ENCODE peak calls at places on chromosomes 7 and 10, in seven cellular contexts. N, W, R, K, I, X and M are unnamed samples.

GRCh38 chr10:132396495-132397035 is 435 bp upstream of the PWWP2B start:
- DNase-seq in W (peak), I (peak), X (no peak), K (no peak), R (no peak), N (no peak), M (no peak)

GRCh38 chr10:4109469-4109868 is 324.5 kb upstream of the KLF6 start:
- DNase-seq in K (no peak), W (peak), N (no peak), I (no peak), X (no peak), R (no peak), M (no peak)

GRCh38 chr10:121774813-121775212 is 153.0 kb downstream of the ATE1 start:
- DNase-seq in N (no peak), I (no peak), K (no peak), X (no peak), R (no peak), W (peak), M (no peak)

GRCh38 chr7:20895563-20895962 is 108.9 kb upstream of the SP8 start:
- DNase-seq in W (no peak), I (no peak), R (no peak), K (no peak), N (no peak), X (no peak), M (no peak)

GRCh38 chr10:3887885-3888476 is 103.0 kb upstream of the KLF6 start:
- DNase-seq in R (peak), W (peak), K (no peak), X (peak), I (peak), N (no peak), M (no peak)

GRCh38 chr10:48773580-48773979 is 88.9 kb downstream of the WDFY4 start:
- DNase-seq in W (no peak), X (no peak), I (no peak), N (no peak), R (no peak), K (no peak), M (no peak)

GRCh38 chr10:22148956-22149355 is 68.9 kb downstream of the EBLN1 start:
- DNase-seq in N (no peak), K (no peak), I (no peak), R (no peak), X (no peak), W (peak), M (no peak)

GRCh38 chr10:62817120-62817762 is 1.1 kb upstream of the EGR2 start:
- DNase-seq in N (no peak), W (peak), I (peak), R (peak), X (peak), K (no peak), M (peak)

GRCh38 chr10:32049113-32049512 is 7.1 kb downstream of the KIF5B start:
- DNase-seq in X (no peak), K (no peak), W (peak), I (no peak), N (no peak), R (no peak), M (no peak)

GRCh38 chr7:87312215-87312865 is 33.1 kb upstream of the CROT start:
- DNase-seq in W (peak), R (no peak), K (peak), N (no peak), X (no peak), I (peak), M (no peak)

GRCh38 chr10:127431525-127431924 is 117.6 kb upstream of the NPS start:
- DNase-seq in K (no peak), X (no peak), I (no peak), W (no peak), R (no peak), N (no peak), M (no peak)
- TF ChIP-seq CTCF in K (no peak), X (no peak), I (no peak), W (no peak), R (no peak), N (no peak), M (no peak)

GRCh38 chr10:87622290-87623004 is 37.2 kb upstream of the PAPSS2 start:
- DNase-seq in I (no peak), W (no peak), K (no peak), R (no peak), N (no peak), X (no peak), M (no peak)
- TF ChIP-seq CTCF in I (no peak), W (no peak), K (no peak), R (no peak), N (no peak), X (peak), M (no peak)

DNA sequence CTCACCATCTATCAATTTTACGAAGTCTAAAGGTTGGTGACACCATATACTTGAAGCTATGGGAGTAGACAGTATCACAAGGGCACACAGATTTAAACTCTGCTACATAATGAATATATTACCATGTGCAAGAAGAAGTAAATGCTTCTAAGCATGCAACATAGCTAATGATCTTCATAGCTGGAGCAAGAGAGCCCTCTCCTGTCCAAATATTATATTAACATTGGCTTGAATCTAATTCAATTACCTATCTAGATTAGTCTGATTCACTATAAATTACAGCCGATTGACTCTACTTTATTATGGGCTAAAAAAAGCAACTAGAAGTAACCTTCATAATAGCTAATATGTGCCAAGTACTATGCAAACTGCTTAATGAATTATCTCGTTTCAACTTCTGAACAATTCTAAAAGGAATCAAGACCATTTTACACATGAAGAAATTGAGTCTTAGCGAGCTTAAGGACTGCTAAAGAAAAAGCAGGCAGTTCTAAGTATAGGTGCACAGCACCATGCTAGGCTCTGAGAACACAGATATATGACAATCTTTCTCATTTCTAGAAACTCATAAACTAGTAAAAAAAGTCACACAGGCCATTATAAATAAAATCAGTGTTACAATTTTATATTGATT is 21.9 kb downstream of the FRA10AC1 start:
- DNase-seq in K (peak), R (no peak), W (peak), X (no peak), I (no peak), N (no peak), M (no peak)
- TF ChIP-seq CTCF in K (peak), R (no peak), W (peak), X (peak), I (peak), N (peak), M (no peak)

GRCh38 chr10:124705817-124706461 is 38.2 kb downstream of the FAM53B start:
- DNase-seq in N (no peak), I (no peak), R (no peak), X (no peak), W (no peak), K (no peak), M (no peak)
- TF ChIP-seq CTCF in N (no peak), I (no peak), R (no peak), X (no peak), W (no peak), K (no peak), M (no peak)

GRCh38 chr10:84606428-84606827 is 278.0 kb downstream of the CCSER2 start:
- DNase-seq in W (no peak), X (no peak), N (no peak), I (no peak), R (no peak), K (no peak), M (no peak)
- TF ChIP-seq CTCF in W (no peak), X (no peak), N (no peak), I (no peak), R (no peak), K (no peak), M (no peak)

GRCh38 chr10:96044686-96045085 is 1.3 kb downstream of the CCNJ start:
- DNase-seq in W (peak), R (no peak), X (no peak), K (no peak), I (no peak), N (no peak), M (no peak)

GRCh38 chr10:96046546-96046945 is 3.2 kb downstream of the CCNJ start:
- DNase-seq in W (no peak), X (no peak), N (no peak), R (no peak), K (no peak), I (no peak), M (no peak)

GRCh38 chr10:96041146-96041545 is 2.2 kb upstream of the CCNJ start:
- DNase-seq in N (no peak), W (no peak), R (no peak), K (no peak), I (no peak), X (no peak), M (no peak)

GRCh38 chr10:96043895-96044580 is 655 bp downstream of the CCNJ start:
- DNase-seq in X (peak), N (no peak), K (no peak), W (peak), I (peak), R (peak), M (no peak)

GRCh38 chr10:96043157-96043894 is at the start of gene CCNJ:
- DNase-seq in X (peak), I (peak), K (peak), W (peak), R (peak), N (peak), M (peak)
- TF ChIP-seq CTCF in X (peak), I (no peak), K (no peak), W (peak), R (no peak), N (peak), M (no peak)

DNA sequence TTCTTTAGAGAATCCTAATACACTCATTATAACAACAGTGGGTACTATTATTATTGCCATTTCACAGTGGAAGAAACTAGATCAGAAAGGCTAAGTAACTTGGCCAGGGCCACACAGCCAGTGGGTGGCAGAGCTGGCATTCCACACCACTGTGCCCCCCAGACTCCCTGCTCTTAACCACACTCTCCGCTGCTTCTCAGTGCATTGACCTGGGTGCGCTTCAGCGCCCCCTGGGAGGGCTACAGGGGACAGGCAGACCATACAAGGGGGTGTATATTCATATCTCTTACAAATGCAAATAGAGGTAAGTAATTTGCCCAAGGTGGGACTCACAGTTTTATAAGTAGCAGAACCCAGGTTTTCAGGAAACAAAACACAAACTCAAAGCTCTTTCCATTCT is 77.0 kb upstream of the NMT2 start:
- DNase-seq in W (no peak), N (no peak), K (peak), R (no peak), I (no peak), X (no peak), M (no peak)
- TF ChIP-seq CTCF in W (peak), N (no peak), K (peak), R (no peak), I (no peak), X (no peak), M (no peak)

GRCh38 chr7:155217629-155218028 is 80.0 kb upstream of the INSIG1 start:
- DNase-seq in I (no peak), R (no peak), N (no peak), W (no peak), K (no peak), X (no peak), M (no peak)

GRCh38 chr7:155214328-155214986 is 83.2 kb upstream of the INSIG1 start:
- DNase-seq in K (no peak), R (no peak), I (no peak), X (no peak), N (no peak), W (no peak), M (no peak)

GRCh38 chr7:155215576-155216325 is 81.9 kb upstream of the INSIG1 start:
- DNase-seq in I (no peak), X (no peak), N (no peak), W (no peak), K (no peak), R (no peak), M (no peak)

GRCh38 chr7:155218276-155219153 is 79.2 kb upstream of the INSIG1 start:
- DNase-seq in R (no peak), W (no peak), X (no peak), K (no peak), N (no peak), I (no peak), M (no peak)

DNA sequence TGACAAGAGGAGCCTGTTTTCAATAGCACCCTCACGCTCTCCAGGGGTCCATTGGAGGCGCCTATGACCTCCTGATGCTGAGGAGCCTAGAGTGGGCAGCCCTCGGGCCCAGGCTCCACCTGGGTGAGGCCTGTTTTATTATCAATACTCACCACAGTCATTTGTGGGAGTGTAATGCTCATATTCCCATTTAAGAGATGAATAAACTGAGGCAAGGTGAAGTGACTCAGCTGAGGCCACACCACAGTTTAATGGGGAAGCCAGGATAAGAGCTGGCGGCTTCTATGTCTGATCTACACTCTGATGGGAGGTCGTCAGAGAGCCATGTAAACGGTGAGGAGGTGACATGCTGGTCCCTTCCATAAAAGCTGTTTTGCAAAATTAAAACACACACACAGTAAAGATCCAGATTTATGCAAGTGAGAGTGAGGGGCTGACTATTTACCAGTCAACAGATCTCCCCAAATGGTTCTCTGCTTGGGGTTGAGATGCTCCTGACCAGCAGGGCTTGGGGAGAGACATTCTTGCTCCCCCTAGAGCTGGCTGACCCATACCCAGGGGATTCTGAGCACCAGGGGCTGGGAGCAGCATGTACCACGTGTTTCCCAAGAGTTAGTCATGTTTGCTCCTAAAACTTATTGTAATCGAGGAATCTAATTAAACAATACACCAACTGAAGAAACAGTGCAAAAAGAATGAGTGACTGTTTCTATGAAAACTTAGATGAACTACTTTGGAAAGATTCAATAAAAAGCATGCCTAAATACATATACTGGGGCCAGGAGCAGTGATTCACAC is 81.0 kb upstream of the INSIG1 start:
- DNase-seq in K (no peak), X (no peak), N (no peak), W (peak), R (no peak), I (no peak), M (no peak)
- TF ChIP-seq CTCF in K (no peak), X (no peak), N (no peak), W (no peak), R (no peak), I (no peak), M (no peak)

GRCh38 chr7:29143698-29144203 is 2.6 kb downstream of the CPVL start:
- DNase-seq in X (no peak), R (no peak), I (no peak), K (no peak), W (no peak), N (no peak), M (no peak)

GRCh38 chr7:29145553-29146081 is 720 bp downstream of the CPVL start:
- DNase-seq in X (no peak), I (no peak), K (no peak), R (no peak), N (no peak), W (no peak), M (no peak)

GRCh38 chr7:29146082-29146706 is at the start of gene CPVL:
- DNase-seq in K (peak), R (peak), X (peak), W (no peak), I (peak), N (peak), M (no peak)

GRCh38 chr7:29147821-29148220 is 1.5 kb upstream of the CPVL start:
- DNase-seq in W (no peak), X (no peak), K (no peak), N (no peak), R (no peak), I (no peak), M (no peak)

GRCh38 chr7:29146888-29147609 is 712 bp upstream of the CPVL start:
- DNase-seq in N (no peak), I (peak), K (peak), X (no peak), W (no peak), R (no peak), M (no peak)
- TF ChIP-seq CTCF in N (no peak), I (no peak), K (no peak), X (no peak), W (no peak), R (no peak), M (no peak)

GRCh38 chr7:33472348-33473025 is 343.1 kb downstream of the BBS9 start:
- DNase-seq in I (no peak), X (no peak), W (no peak), K (no peak), N (no peak), R (no peak), M (no peak)

DNA sequence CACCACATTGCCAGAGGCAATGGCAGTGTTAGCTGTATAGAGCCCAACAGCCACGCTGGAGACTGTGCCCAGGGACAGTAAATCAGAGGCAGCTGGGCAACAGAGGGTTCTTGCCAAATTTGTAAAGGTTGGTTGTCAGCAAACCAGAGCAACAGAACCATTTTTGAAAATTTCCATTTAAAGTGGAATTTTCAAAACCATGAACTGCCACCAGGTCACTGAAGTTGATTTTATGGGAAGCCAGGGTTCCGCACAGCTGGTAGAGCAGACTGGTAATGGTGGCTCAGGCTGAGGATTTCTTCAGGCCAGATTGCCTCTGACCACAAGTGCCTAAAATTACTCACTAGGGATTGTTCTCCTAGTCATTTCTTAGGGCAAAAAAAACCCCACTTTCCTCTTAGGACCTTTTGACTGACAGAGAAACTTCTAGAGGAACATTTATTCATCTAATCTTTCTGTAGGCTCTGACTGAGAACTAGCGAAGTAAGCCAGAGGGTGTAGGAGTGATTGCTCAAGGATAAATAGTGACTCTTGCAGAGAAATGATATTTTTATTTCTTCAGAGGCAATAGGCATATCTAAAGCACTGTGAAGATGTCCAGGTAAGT is 342.4 kb downstream of the BBS9 start:
- DNase-seq in N (no peak), R (no peak), K (no peak), X (no peak), I (no peak), W (no peak), M (no peak)
- TF ChIP-seq CTCF in N (no peak), R (no peak), K (no peak), X (no peak), I (no peak), W (no peak), M (no peak)